ENCODE peak calls at places on chromosomes 16 and 17, in nine cellular contexts. One of them, this sample, is unnamed.

GRCh38 chr16:68921654-68922053 is 78.3 kb downstream of the TANGO6 start:
- DNase-seq in activated CD4-positive, CD25-positive, alpha-beta regulatory T cell: no peak
- DNase-seq in stimulated activated naive CD4-positive, alpha-beta T cell treated with Interleukin-2 at 50 U/mL for 16 hours: no peak
- DNase-seq in SW480: peak
- DNase-seq in substantia nigra: no peak
- DNase-seq in hypothalamus: no peak
- DNase-seq in T-helper 9 cell: no peak
- DNase-seq in lower lobe of right lung: no peak
- DNase-seq in effector memory CD4-positive, alpha-beta T cell: no peak
- DNase-seq in this sample: no peak

GRCh38 chr16:68492501-68493411 is 44.4 kb upstream of the SMPD3 start:
- DNase-seq in substantia nigra: no peak
- DNase-seq in lower lobe of right lung: no peak
- DNase-seq in activated CD4-positive, CD25-positive, alpha-beta regulatory T cell: no peak
- DNase-seq in T-helper 9 cell: no peak
- DNase-seq in stimulated activated naive CD4-positive, alpha-beta T cell treated with Interleukin-2 at 50 U/mL for 16 hours: no peak
- DNase-seq in effector memory CD4-positive, alpha-beta T cell: no peak
- DNase-seq in SW480: no peak
- DNase-seq in hypothalamus: no peak
- DNase-seq in this sample: no peak

GRCh38 chr17:82400830-82401229 is 17.3 kb upstream of the HEXD start:
- DNase-seq in lower lobe of right lung: peak
- DNase-seq in hypothalamus: no peak
- DNase-seq in activated CD4-positive, CD25-positive, alpha-beta regulatory T cell: no peak
- DNase-seq in stimulated activated naive CD4-positive, alpha-beta T cell treated with Interleukin-2 at 50 U/mL for 16 hours: peak
- DNase-seq in SW480: peak
- DNase-seq in T-helper 9 cell: peak
- DNase-seq in effector memory CD4-positive, alpha-beta T cell: peak
- DNase-seq in substantia nigra: no peak
- DNase-seq in this sample: no peak

GRCh38 chr17:7327501-7327900 is 1.6 kb downstream of the NEURL4 start:
- DNase-seq in stimulated activated naive CD4-positive, alpha-beta T cell treated with Interleukin-2 at 50 U/mL for 16 hours: no peak
- DNase-seq in SW480: no peak
- DNase-seq in effector memory CD4-positive, alpha-beta T cell: no peak
- DNase-seq in lower lobe of right lung: no peak
- DNase-seq in hypothalamus: no peak
- DNase-seq in activated CD4-positive, CD25-positive, alpha-beta regulatory T cell: no peak
- DNase-seq in substantia nigra: no peak
- DNase-seq in T-helper 9 cell: no peak
- DNase-seq in this sample: no peak

GRCh38 chr16:57023541-57024249 is 34.3 kb downstream of the NLRC5 start:
- DNase-seq in effector memory CD4-positive, alpha-beta T cell: peak
- DNase-seq in hypothalamus: no peak
- DNase-seq in substantia nigra: no peak
- DNase-seq in SW480: no peak
- DNase-seq in T-helper 9 cell: peak
- DNase-seq in activated CD4-positive, CD25-positive, alpha-beta regulatory T cell: no peak
- DNase-seq in lower lobe of right lung: no peak
- DNase-seq in stimulated activated naive CD4-positive, alpha-beta T cell treated with Interleukin-2 at 50 U/mL for 16 hours: peak
- DNase-seq in this sample: no peak

GRCh38 chr16:78500659-78501226 is 401.3 kb downstream of the WWOX start:
- DNase-seq in T-helper 9 cell: no peak
- DNase-seq in effector memory CD4-positive, alpha-beta T cell: no peak
- DNase-seq in stimulated activated naive CD4-positive, alpha-beta T cell treated with Interleukin-2 at 50 U/mL for 16 hours: no peak
- DNase-seq in activated CD4-positive, CD25-positive, alpha-beta regulatory T cell: no peak
- DNase-seq in lower lobe of right lung: no peak
- DNase-seq in substantia nigra: no peak
- DNase-seq in SW480: no peak
- DNase-seq in hypothalamus: no peak
- DNase-seq in this sample: no peak

GRCh38 chr17:39867084-39867890 is 715 bp upstream of the ZPBP2 start:
- DNase-seq in T-helper 9 cell: peak
- DNase-seq in substantia nigra: no peak
- DNase-seq in SW480: no peak
- DNase-seq in lower lobe of right lung: no peak
- DNase-seq in activated CD4-positive, CD25-positive, alpha-beta regulatory T cell: peak
- DNase-seq in effector memory CD4-positive, alpha-beta T cell: peak
- DNase-seq in hypothalamus: no peak
- DNase-seq in stimulated activated naive CD4-positive, alpha-beta T cell treated with Interleukin-2 at 50 U/mL for 16 hours: peak
- DNase-seq in this sample: no peak

GRCh38 chr17:46947236-46947635 is 24.3 kb downstream of the GOSR2 start:
- DNase-seq in activated CD4-positive, CD25-positive, alpha-beta regulatory T cell: no peak
- DNase-seq in stimulated activated naive CD4-positive, alpha-beta T cell treated with Interleukin-2 at 50 U/mL for 16 hours: no peak
- DNase-seq in T-helper 9 cell: no peak
- DNase-seq in substantia nigra: no peak
- DNase-seq in effector memory CD4-positive, alpha-beta T cell: no peak
- DNase-seq in lower lobe of right lung: no peak
- DNase-seq in SW480: no peak
- DNase-seq in hypothalamus: no peak
- DNase-seq in this sample: no peak

GRCh38 chr16:87233928-87234327 is 83.3 kb downstream of the C16orf95 start:
- DNase-seq in effector memory CD4-positive, alpha-beta T cell: no peak
- DNase-seq in substantia nigra: no peak
- DNase-seq in T-helper 9 cell: no peak
- DNase-seq in activated CD4-positive, CD25-positive, alpha-beta regulatory T cell: no peak
- DNase-seq in stimulated activated naive CD4-positive, alpha-beta T cell treated with Interleukin-2 at 50 U/mL for 16 hours: no peak
- DNase-seq in hypothalamus: no peak
- DNase-seq in SW480: no peak
- DNase-seq in lower lobe of right lung: no peak
- DNase-seq in this sample: no peak

GRCh38 chr17:17835415-17836249 is 1.2 kb downstream of the SREBF1 start:
- DNase-seq in T-helper 9 cell: no peak
- DNase-seq in SW480: no peak
- DNase-seq in stimulated activated naive CD4-positive, alpha-beta T cell treated with Interleukin-2 at 50 U/mL for 16 hours: no peak
- DNase-seq in effector memory CD4-positive, alpha-beta T cell: no peak
- DNase-seq in hypothalamus: no peak
- DNase-seq in activated CD4-positive, CD25-positive, alpha-beta regulatory T cell: no peak
- DNase-seq in substantia nigra: no peak
- DNase-seq in lower lobe of right lung: peak
- DNase-seq in this sample: no peak

GRCh38 chr17:62994931-62995330 is 28.9 kb downstream of the TANC2 start:
- DNase-seq in lower lobe of right lung: no peak
- DNase-seq in stimulated activated naive CD4-positive, alpha-beta T cell treated with Interleukin-2 at 50 U/mL for 16 hours: no peak
- DNase-seq in T-helper 9 cell: no peak
- DNase-seq in SW480: no peak
- DNase-seq in substantia nigra: no peak
- DNase-seq in effector memory CD4-positive, alpha-beta T cell: no peak
- DNase-seq in hypothalamus: no peak
- DNase-seq in activated CD4-positive, CD25-positive, alpha-beta regulatory T cell: no peak
- DNase-seq in this sample: no peak

GRCh38 chr17:82956726-82957468 is 117.1 kb upstream of the ZNF750 start:
- DNase-seq in T-helper 9 cell: no peak
- DNase-seq in hypothalamus: no peak
- DNase-seq in substantia nigra: no peak
- DNase-seq in lower lobe of right lung: no peak
- DNase-seq in effector memory CD4-positive, alpha-beta T cell: no peak
- DNase-seq in SW480: no peak
- DNase-seq in stimulated activated naive CD4-positive, alpha-beta T cell treated with Interleukin-2 at 50 U/mL for 16 hours: no peak
- DNase-seq in activated CD4-positive, CD25-positive, alpha-beta regulatory T cell: no peak
- DNase-seq in this sample: no peak

GRCh38 chr16:72989203-72989991 is 58.5 kb downstream of the ZFHX3 start:
- DNase-seq in hypothalamus: no peak
- DNase-seq in stimulated activated naive CD4-positive, alpha-beta T cell treated with Interleukin-2 at 50 U/mL for 16 hours: no peak
- DNase-seq in effector memory CD4-positive, alpha-beta T cell: no peak
- DNase-seq in activated CD4-positive, CD25-positive, alpha-beta regulatory T cell: no peak
- DNase-seq in lower lobe of right lung: no peak
- DNase-seq in substantia nigra: no peak
- DNase-seq in SW480: peak
- DNase-seq in T-helper 9 cell: no peak
- DNase-seq in this sample: no peak

GRCh38 chr16:22217890-22218730 is 12.0 kb downstream of the EEF2K start:
- DNase-seq in effector memory CD4-positive, alpha-beta T cell: no peak
- DNase-seq in stimulated activated naive CD4-positive, alpha-beta T cell treated with Interleukin-2 at 50 U/mL for 16 hours: no peak
- DNase-seq in hypothalamus: no peak
- DNase-seq in T-helper 9 cell: no peak
- DNase-seq in substantia nigra: no peak
- DNase-seq in activated CD4-positive, CD25-positive, alpha-beta regulatory T cell: no peak
- DNase-seq in lower lobe of right lung: no peak
- DNase-seq in SW480: peak
- DNase-seq in this sample: no peak

GRCh38 chr17:72116692-72117469 is 3.9 kb upstream of the SOX9 start:
- DNase-seq in activated CD4-positive, CD25-positive, alpha-beta regulatory T cell: no peak
- DNase-seq in T-helper 9 cell: no peak
- DNase-seq in hypothalamus: no peak
- DNase-seq in stimulated activated naive CD4-positive, alpha-beta T cell treated with Interleukin-2 at 50 U/mL for 16 hours: no peak
- DNase-seq in lower lobe of right lung: no peak
- DNase-seq in effector memory CD4-positive, alpha-beta T cell: no peak
- DNase-seq in substantia nigra: peak
- DNase-seq in SW480: no peak
- DNase-seq in this sample: no peak

GRCh38 chr17:42878123-42878880 is 22.3 kb upstream of the G6PC1 start:
- DNase-seq in effector memory CD4-positive, alpha-beta T cell: no peak
- DNase-seq in SW480: no peak
- DNase-seq in substantia nigra: no peak
- DNase-seq in T-helper 9 cell: no peak
- DNase-seq in stimulated activated naive CD4-positive, alpha-beta T cell treated with Interleukin-2 at 50 U/mL for 16 hours: no peak
- DNase-seq in activated CD4-positive, CD25-positive, alpha-beta regulatory T cell: no peak
- DNase-seq in hypothalamus: no peak
- DNase-seq in lower lobe of right lung: no peak
- DNase-seq in this sample: no peak

GRCh38 chr16:49978569-49979326 is 46.3 kb upstream of the CNEP1R1 start:
- DNase-seq in SW480: no peak
- DNase-seq in T-helper 9 cell: no peak
- DNase-seq in substantia nigra: no peak
- DNase-seq in hypothalamus: no peak
- DNase-seq in stimulated activated naive CD4-positive, alpha-beta T cell treated with Interleukin-2 at 50 U/mL for 16 hours: no peak
- DNase-seq in lower lobe of right lung: no peak
- DNase-seq in effector memory CD4-positive, alpha-beta T cell: no peak
- DNase-seq in activated CD4-positive, CD25-positive, alpha-beta regulatory T cell: no peak
- DNase-seq in this sample: no peak

GRCh38 chr16:4200000-4200780 is 41.7 kb downstream of the SRL start:
- DNase-seq in hypothalamus: no peak
- DNase-seq in T-helper 9 cell: no peak
- DNase-seq in activated CD4-positive, CD25-positive, alpha-beta regulatory T cell: no peak
- DNase-seq in stimulated activated naive CD4-positive, alpha-beta T cell treated with Interleukin-2 at 50 U/mL for 16 hours: no peak
- DNase-seq in substantia nigra: peak
- DNase-seq in SW480: peak
- DNase-seq in effector memory CD4-positive, alpha-beta T cell: no peak
- DNase-seq in lower lobe of right lung: peak
- DNase-seq in this sample: no peak

GRCh38 chr17:62664336-62665120 is 37.1 kb downstream of the MRC2 start:
- DNase-seq in activated CD4-positive, CD25-positive, alpha-beta regulatory T cell: no peak
- DNase-seq in substantia nigra: no peak
- DNase-seq in stimulated activated naive CD4-positive, alpha-beta T cell treated with Interleukin-2 at 50 U/mL for 16 hours: no peak
- DNase-seq in SW480: no peak
- DNase-seq in T-helper 9 cell: no peak
- DNase-seq in hypothalamus: no peak
- DNase-seq in effector memory CD4-positive, alpha-beta T cell: no peak
- DNase-seq in lower lobe of right lung: peak
- DNase-seq in this sample: no peak

GRCh38 chr16:54194008-54194731 is 92.4 kb downstream of the IRX3 start:
- DNase-seq in stimulated activated naive CD4-positive, alpha-beta T cell treated with Interleukin-2 at 50 U/mL for 16 hours: no peak
- DNase-seq in SW480: no peak
- DNase-seq in T-helper 9 cell: no peak
- DNase-seq in substantia nigra: peak
- DNase-seq in hypothalamus: peak
- DNase-seq in effector memory CD4-positive, alpha-beta T cell: no peak
- DNase-seq in lower lobe of right lung: peak
- DNase-seq in activated CD4-positive, CD25-positive, alpha-beta regulatory T cell: no peak
- DNase-seq in this sample: no peak

GRCh38 chr16:6446370-6446769 is 886.3 kb upstream of the RBFOX1 start:
- DNase-seq in lower lobe of right lung: no peak
- DNase-seq in SW480: no peak
- DNase-seq in effector memory CD4-positive, alpha-beta T cell: no peak
- DNase-seq in hypothalamus: no peak
- DNase-seq in T-helper 9 cell: no peak
- DNase-seq in activated CD4-positive, CD25-positive, alpha-beta regulatory T cell: no peak
- DNase-seq in substantia nigra: no peak
- DNase-seq in stimulated activated naive CD4-positive, alpha-beta T cell treated with Interleukin-2 at 50 U/mL for 16 hours: no peak
- DNase-seq in this sample: no peak

GRCh38 chr17:72699566-72699965 is 392.9 kb downstream of the SLC39A11 start:
- DNase-seq in activated CD4-positive, CD25-positive, alpha-beta regulatory T cell: no peak
- DNase-seq in stimulated activated naive CD4-positive, alpha-beta T cell treated with Interleukin-2 at 50 U/mL for 16 hours: no peak
- DNase-seq in effector memory CD4-positive, alpha-beta T cell: no peak
- DNase-seq in hypothalamus: no peak
- DNase-seq in SW480: no peak
- DNase-seq in lower lobe of right lung: no peak
- DNase-seq in T-helper 9 cell: no peak
- DNase-seq in substantia nigra: peak
- DNase-seq in this sample: no peak

GRCh38 chr16:19885456-19886060 is 910 bp upstream of the GPRC5B start:
- DNase-seq in SW480: no peak
- DNase-seq in lower lobe of right lung: no peak
- DNase-seq in T-helper 9 cell: peak
- DNase-seq in activated CD4-positive, CD25-positive, alpha-beta regulatory T cell: no peak
- DNase-seq in substantia nigra: no peak
- DNase-seq in effector memory CD4-positive, alpha-beta T cell: no peak
- DNase-seq in hypothalamus: no peak
- DNase-seq in stimulated activated naive CD4-positive, alpha-beta T cell treated with Interleukin-2 at 50 U/mL for 16 hours: no peak
- DNase-seq in this sample: no peak

GRCh38 chr16:2838928-2839327 is 8.8 kb downstream of the ZG16B start:
- DNase-seq in SW480: peak
- DNase-seq in lower lobe of right lung: peak
- DNase-seq in stimulated activated naive CD4-positive, alpha-beta T cell treated with Interleukin-2 at 50 U/mL for 16 hours: peak
- DNase-seq in effector memory CD4-positive, alpha-beta T cell: peak
- DNase-seq in activated CD4-positive, CD25-positive, alpha-beta regulatory T cell: no peak
- DNase-seq in hypothalamus: peak
- DNase-seq in substantia nigra: peak
- DNase-seq in T-helper 9 cell: peak
- DNase-seq in this sample: no peak

GRCh38 chr17:30336369-30337171 is 2.7 kb upstream of the TMIGD1 start:
- DNase-seq in effector memory CD4-positive, alpha-beta T cell: peak
- DNase-seq in hypothalamus: no peak
- DNase-seq in activated CD4-positive, CD25-positive, alpha-beta regulatory T cell: no peak
- DNase-seq in substantia nigra: no peak
- DNase-seq in lower lobe of right lung: no peak
- DNase-seq in SW480: peak
- DNase-seq in stimulated activated naive CD4-positive, alpha-beta T cell treated with Interleukin-2 at 50 U/mL for 16 hours: peak
- DNase-seq in T-helper 9 cell: peak
- DNase-seq in this sample: peak

GRCh38 chr16:69796285-69797118 is 34.4 kb downstream of the WWP2 start:
- DNase-seq in activated CD4-positive, CD25-positive, alpha-beta regulatory T cell: no peak
- DNase-seq in stimulated activated naive CD4-positive, alpha-beta T cell treated with Interleukin-2 at 50 U/mL for 16 hours: peak
- DNase-seq in effector memory CD4-positive, alpha-beta T cell: no peak
- DNase-seq in hypothalamus: no peak
- DNase-seq in SW480: peak
- DNase-seq in T-helper 9 cell: peak
- DNase-seq in lower lobe of right lung: no peak
- DNase-seq in substantia nigra: no peak
- DNase-seq in this sample: no peak

GRCh38 chr17:48047113-48047740 is 932 bp upstream of the NFE2L1 start:
- DNase-seq in SW480: peak
- DNase-seq in hypothalamus: no peak
- DNase-seq in lower lobe of right lung: no peak
- DNase-seq in activated CD4-positive, CD25-positive, alpha-beta regulatory T cell: no peak
- DNase-seq in stimulated activated naive CD4-positive, alpha-beta T cell treated with Interleukin-2 at 50 U/mL for 16 hours: no peak
- DNase-seq in substantia nigra: no peak
- DNase-seq in effector memory CD4-positive, alpha-beta T cell: no peak
- DNase-seq in T-helper 9 cell: no peak
- DNase-seq in this sample: no peak

GRCh38 chr17:70655179-70655578 is 485.8 kb downstream of the KCNJ2 start:
- DNase-seq in SW480: no peak
- DNase-seq in activated CD4-positive, CD25-positive, alpha-beta regulatory T cell: no peak
- DNase-seq in effector memory CD4-positive, alpha-beta T cell: no peak
- DNase-seq in hypothalamus: no peak
- DNase-seq in substantia nigra: no peak
- DNase-seq in lower lobe of right lung: no peak
- DNase-seq in stimulated activated naive CD4-positive, alpha-beta T cell treated with Interleukin-2 at 50 U/mL for 16 hours: no peak
- DNase-seq in T-helper 9 cell: no peak
- DNase-seq in this sample: no peak

GRCh38 chr17:40886090-40886489 is 1.0 kb upstream of the KRT20 start:
- DNase-seq in SW480: peak
- DNase-seq in activated CD4-positive, CD25-positive, alpha-beta regulatory T cell: no peak
- DNase-seq in effector memory CD4-positive, alpha-beta T cell: no peak
- DNase-seq in stimulated activated naive CD4-positive, alpha-beta T cell treated with Interleukin-2 at 50 U/mL for 16 hours: no peak
- DNase-seq in T-helper 9 cell: no peak
- DNase-seq in hypothalamus: no peak
- DNase-seq in substantia nigra: no peak
- DNase-seq in lower lobe of right lung: no peak
- DNase-seq in this sample: no peak

GRCh38 chr17:32197987-32198386 is 55.7 kb downstream of the RHOT1 start:
- DNase-seq in stimulated activated naive CD4-positive, alpha-beta T cell treated with Interleukin-2 at 50 U/mL for 16 hours: no peak
- DNase-seq in T-helper 9 cell: no peak
- DNase-seq in hypothalamus: no peak
- DNase-seq in SW480: no peak
- DNase-seq in lower lobe of right lung: no peak
- DNase-seq in effector memory CD4-positive, alpha-beta T cell: no peak
- DNase-seq in substantia nigra: no peak
- DNase-seq in activated CD4-positive, CD25-positive, alpha-beta regulatory T cell: no peak
- DNase-seq in this sample: no peak

GRCh38 chr16:81633680-81634379 is 145.3 kb upstream of the PLCG2 start:
- DNase-seq in stimulated activated naive CD4-positive, alpha-beta T cell treated with Interleukin-2 at 50 U/mL for 16 hours: no peak
- DNase-seq in hypothalamus: no peak
- DNase-seq in lower lobe of right lung: no peak
- DNase-seq in T-helper 9 cell: no peak
- DNase-seq in SW480: no peak
- DNase-seq in substantia nigra: no peak
- DNase-seq in effector memory CD4-positive, alpha-beta T cell: no peak
- DNase-seq in activated CD4-positive, CD25-positive, alpha-beta regulatory T cell: no peak
- DNase-seq in this sample: no peak

This sample was measured in NCI-H1048.